ENCODE peak calls at places on chromosomes 7 and 10, in seven cellular contexts. One of them, this sample, is unnamed.

GRCh38 chr7:42694894-42695553 is 216.8 kb downstream of the C7orf25 start:
- DNase-seq in right cardiac atrium: no peak
- DNase-seq in cardiac muscle cell: peak; percentile 47
- DNase-seq in aorta: no peak
- DNase-seq in NT2/D1: no peak
- DNase-seq in psoas muscle: no peak
- DNase-seq in sigmoid colon: no peak
- DNase-seq in this sample: no peak

GRCh38 chr10:88979153-88979562 is 11.4 kb upstream of the FAS start:
- DNase-seq in right cardiac atrium: peak; percentile 67
- DNase-seq in cardiac muscle cell: peak; percentile 94
- DNase-seq in aorta: peak; percentile 85
- DNase-seq in NT2/D1: no peak
- DNase-seq in psoas muscle: peak; percentile 61
- DNase-seq in sigmoid colon: peak; percentile 93
- DNase-seq in this sample: peak; percentile 59

GRCh38 chr7:21128418-21128817 is 299.5 kb upstream of the SP4 start:
- DNase-seq in right cardiac atrium: no peak
- DNase-seq in cardiac muscle cell: no peak
- DNase-seq in aorta: no peak
- DNase-seq in NT2/D1: no peak
- DNase-seq in psoas muscle: no peak
- DNase-seq in sigmoid colon: no peak
- DNase-seq in this sample: no peak

GRCh38 chr10:111079241-111079760 is 2.5 kb downstream of the ADRA2A start:
- DNase-seq in right cardiac atrium: no peak
- DNase-seq in cardiac muscle cell: no peak
- DNase-seq in aorta: no peak
- DNase-seq in NT2/D1: no peak
- DNase-seq in psoas muscle: no peak
- DNase-seq in sigmoid colon: no peak
- DNase-seq in this sample: no peak

GRCh38 chr10:78919111-78919966 is 149.4 kb upstream of the ZMIZ1 start:
- DNase-seq in right cardiac atrium: no peak
- DNase-seq in cardiac muscle cell: no peak
- DNase-seq in aorta: no peak
- DNase-seq in NT2/D1: no peak
- DNase-seq in psoas muscle: no peak
- DNase-seq in sigmoid colon: no peak
- DNase-seq in this sample: no peak

GRCh38 chr7:32518534-32519140 is 23.3 kb downstream of the AVL9 start:
- DNase-seq in right cardiac atrium: no peak
- DNase-seq in cardiac muscle cell: peak; percentile 48
- DNase-seq in aorta: no peak
- DNase-seq in NT2/D1: peak; percentile 65
- DNase-seq in psoas muscle: no peak
- DNase-seq in sigmoid colon: no peak
- DNase-seq in this sample: no peak

GRCh38 chr10:19815478-19816419 is 483 bp upstream of the PLXDC2 start:
- DNase-seq in right cardiac atrium: peak; percentile 87
- DNase-seq in cardiac muscle cell: peak; percentile 95
- DNase-seq in aorta: peak; percentile 92
- DNase-seq in NT2/D1: no peak
- DNase-seq in psoas muscle: peak; percentile 88
- DNase-seq in sigmoid colon: peak; percentile 91
- DNase-seq in this sample: no peak

GRCh38 chr7:70588610-70589009 is 543.3 kb upstream of the GALNT17 start:
- DNase-seq in right cardiac atrium: no peak
- DNase-seq in cardiac muscle cell: no peak
- DNase-seq in aorta: no peak
- DNase-seq in NT2/D1: no peak
- DNase-seq in psoas muscle: no peak
- DNase-seq in sigmoid colon: no peak
- DNase-seq in this sample: no peak

GRCh38 chr7:104931181-104931781 is 82.7 kb upstream of the KMT2E start:
- DNase-seq in right cardiac atrium: no peak
- DNase-seq in cardiac muscle cell: no peak
- DNase-seq in aorta: no peak
- DNase-seq in NT2/D1: peak; percentile 63
- DNase-seq in psoas muscle: no peak
- DNase-seq in sigmoid colon: no peak
- DNase-seq in this sample: no peak

GRCh38 chr10:132065491-132066105 is at the start of gene JAKMIP3:
- DNase-seq in right cardiac atrium: peak; percentile 64
- DNase-seq in cardiac muscle cell: peak; percentile 92
- DNase-seq in aorta: peak; percentile 72
- DNase-seq in NT2/D1: no peak
- DNase-seq in psoas muscle: peak; percentile 65
- DNase-seq in sigmoid colon: peak; percentile 89
- DNase-seq in this sample: peak; percentile 9

GRCh38 chr10:129689681-129690080 is 222.6 kb downstream of the MGMT start:
- DNase-seq in right cardiac atrium: no peak
- DNase-seq in cardiac muscle cell: no peak
- DNase-seq in aorta: no peak
- DNase-seq in NT2/D1: no peak
- DNase-seq in psoas muscle: no peak
- DNase-seq in sigmoid colon: no peak
- DNase-seq in this sample: no peak

GRCh38 chr10:72321248-72322029 is 33.3 kb downstream of the DNAJB12 start:
- DNase-seq in right cardiac atrium: peak; percentile 5
- DNase-seq in cardiac muscle cell: no peak
- DNase-seq in aorta: no peak
- DNase-seq in NT2/D1: no peak
- DNase-seq in psoas muscle: no peak
- DNase-seq in sigmoid colon: no peak
- DNase-seq in this sample: no peak
- H3K4me1 ChIP-seq in right cardiac atrium: peaks cover 8% of the 10 kb centered on the region
- H3K4me1 ChIP-seq in cardiac muscle cell: peaks cover 47% of the 10 kb centered on the region
- H3K4me1 ChIP-seq in aorta: no peaks in the 10 kb centered on the region
- H3K4me1 ChIP-seq in NT2/D1: peaks cover 27% of the 10 kb centered on the region
- H3K4me1 ChIP-seq in psoas muscle: peaks cover 48% of the 10 kb centered on the region
- H3K4me1 ChIP-seq in sigmoid colon: peaks cover 48% of the 10 kb centered on the region
- H3K4me1 ChIP-seq in this sample: peaks cover 53% of the 10 kb centered on the region

DNA sequence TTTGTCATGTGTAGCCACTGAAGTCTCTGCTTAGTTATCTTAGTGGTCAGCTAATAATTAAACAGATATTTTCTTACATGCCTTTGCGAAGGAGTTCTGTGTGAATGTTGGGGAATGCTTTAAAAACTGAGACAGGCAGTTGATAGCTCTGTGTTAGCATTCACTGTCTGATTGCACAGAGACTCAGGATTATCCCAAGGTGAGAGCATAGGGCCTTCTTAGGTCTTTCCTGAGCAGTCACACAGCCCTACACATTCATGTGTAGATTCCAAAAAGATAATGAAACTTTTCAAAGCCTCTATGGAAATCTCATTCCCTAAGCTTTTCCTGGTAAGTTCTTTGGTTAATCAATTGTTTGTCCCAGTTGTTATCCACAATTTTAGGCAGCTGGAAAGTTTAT is 67.7 kb downstream of the CASD1 start:
- DNase-seq in right cardiac atrium: no peak
- DNase-seq in cardiac muscle cell: no peak
- DNase-seq in aorta: no peak
- DNase-seq in NT2/D1: no peak
- DNase-seq in psoas muscle: no peak
- DNase-seq in sigmoid colon: no peak
- DNase-seq in this sample: no peak
- H3K4me1 ChIP-seq in right cardiac atrium: no peaks in the 10 kb centered on the region
- H3K4me1 ChIP-seq in cardiac muscle cell: no peaks in the 10 kb centered on the region
- H3K4me1 ChIP-seq in aorta: no peaks in the 10 kb centered on the region
- H3K4me1 ChIP-seq in NT2/D1: no peaks in the 10 kb centered on the region
- H3K4me1 ChIP-seq in psoas muscle: peaks cover 8% of the 10 kb centered on the region
- H3K4me1 ChIP-seq in sigmoid colon: no peaks in the 10 kb centered on the region
- H3K4me1 ChIP-seq in this sample: no peaks in the 10 kb centered on the region

GRCh38 chr10:91591792-91592165 is 41.1 kb downstream of the PPP1R3C start:
- DNase-seq in right cardiac atrium: no peak
- DNase-seq in cardiac muscle cell: no peak
- DNase-seq in aorta: no peak
- DNase-seq in NT2/D1: no peak
- DNase-seq in psoas muscle: no peak
- DNase-seq in sigmoid colon: no peak
- DNase-seq in this sample: no peak
- H3K4me1 ChIP-seq in right cardiac atrium: peaks cover 25% of the 10 kb centered on the region
- H3K4me1 ChIP-seq in cardiac muscle cell: peaks cover 75% of the 10 kb centered on the region
- H3K4me1 ChIP-seq in aorta: peaks cover 38% of the 10 kb centered on the region
- H3K4me1 ChIP-seq in NT2/D1: no peaks in the 10 kb centered on the region
- H3K4me1 ChIP-seq in psoas muscle: peaks cover 84% of the 10 kb centered on the region
- H3K4me1 ChIP-seq in sigmoid colon: peaks cover 72% of the 10 kb centered on the region
- H3K4me1 ChIP-seq in this sample: peaks cover 42% of the 10 kb centered on the region

DNA sequence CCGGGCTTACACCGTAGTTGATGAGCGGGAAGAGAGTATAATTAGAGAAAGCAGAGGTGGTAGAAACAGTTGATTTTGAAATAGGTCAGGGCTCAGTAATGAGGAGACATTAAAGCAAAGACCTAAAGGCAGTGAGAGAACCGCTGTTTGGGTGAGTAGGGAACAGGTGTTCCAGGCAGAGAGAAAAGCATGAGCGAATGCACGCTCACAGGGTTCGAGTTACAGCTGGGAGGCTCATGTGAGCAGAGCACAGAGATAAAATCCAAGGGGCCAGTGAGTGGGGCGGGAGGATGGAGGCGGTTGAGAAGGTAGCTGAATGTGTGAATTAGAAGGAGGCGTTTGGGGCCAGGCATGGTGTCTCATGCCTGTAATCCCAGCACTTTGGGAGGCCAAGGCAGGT is 39.9 kb downstream of the APBB1IP start:
- DNase-seq in right cardiac atrium: no peak
- DNase-seq in cardiac muscle cell: no peak
- DNase-seq in aorta: no peak
- DNase-seq in NT2/D1: no peak
- DNase-seq in psoas muscle: no peak
- DNase-seq in sigmoid colon: no peak
- DNase-seq in this sample: no peak
- H3K4me1 ChIP-seq in right cardiac atrium: peaks cover 3% of the 10 kb centered on the region
- H3K4me1 ChIP-seq in cardiac muscle cell: no peaks in the 10 kb centered on the region
- H3K4me1 ChIP-seq in aorta: no peaks in the 10 kb centered on the region
- H3K4me1 ChIP-seq in NT2/D1: no peaks in the 10 kb centered on the region
- H3K4me1 ChIP-seq in psoas muscle: no peaks in the 10 kb centered on the region
- H3K4me1 ChIP-seq in sigmoid colon: no peaks in the 10 kb centered on the region
- H3K4me1 ChIP-seq in this sample: no peaks in the 10 kb centered on the region

GRCh38 chr10:5550621-5551530 is 26.1 kb downstream of the CALML3 start:
- DNase-seq in right cardiac atrium: no peak
- DNase-seq in cardiac muscle cell: peak; percentile 16
- DNase-seq in aorta: peak; percentile 73
- DNase-seq in NT2/D1: no peak
- DNase-seq in psoas muscle: peak; percentile 33
- DNase-seq in sigmoid colon: peak; percentile 52
- DNase-seq in this sample: no peak
- H3K4me1 ChIP-seq in right cardiac atrium: peaks cover 4% of the 10 kb centered on the region
- H3K4me1 ChIP-seq in cardiac muscle cell: peaks cover 16% of the 10 kb centered on the region
- H3K4me1 ChIP-seq in aorta: peaks cover 3% of the 10 kb centered on the region
- H3K4me1 ChIP-seq in NT2/D1: peaks cover 3% of the 10 kb centered on the region
- H3K4me1 ChIP-seq in psoas muscle: peaks cover 4% of the 10 kb centered on the region
- H3K4me1 ChIP-seq in sigmoid colon: peaks cover 69% of the 10 kb centered on the region
- H3K4me1 ChIP-seq in this sample: peaks cover 72% of the 10 kb centered on the region

DNA sequence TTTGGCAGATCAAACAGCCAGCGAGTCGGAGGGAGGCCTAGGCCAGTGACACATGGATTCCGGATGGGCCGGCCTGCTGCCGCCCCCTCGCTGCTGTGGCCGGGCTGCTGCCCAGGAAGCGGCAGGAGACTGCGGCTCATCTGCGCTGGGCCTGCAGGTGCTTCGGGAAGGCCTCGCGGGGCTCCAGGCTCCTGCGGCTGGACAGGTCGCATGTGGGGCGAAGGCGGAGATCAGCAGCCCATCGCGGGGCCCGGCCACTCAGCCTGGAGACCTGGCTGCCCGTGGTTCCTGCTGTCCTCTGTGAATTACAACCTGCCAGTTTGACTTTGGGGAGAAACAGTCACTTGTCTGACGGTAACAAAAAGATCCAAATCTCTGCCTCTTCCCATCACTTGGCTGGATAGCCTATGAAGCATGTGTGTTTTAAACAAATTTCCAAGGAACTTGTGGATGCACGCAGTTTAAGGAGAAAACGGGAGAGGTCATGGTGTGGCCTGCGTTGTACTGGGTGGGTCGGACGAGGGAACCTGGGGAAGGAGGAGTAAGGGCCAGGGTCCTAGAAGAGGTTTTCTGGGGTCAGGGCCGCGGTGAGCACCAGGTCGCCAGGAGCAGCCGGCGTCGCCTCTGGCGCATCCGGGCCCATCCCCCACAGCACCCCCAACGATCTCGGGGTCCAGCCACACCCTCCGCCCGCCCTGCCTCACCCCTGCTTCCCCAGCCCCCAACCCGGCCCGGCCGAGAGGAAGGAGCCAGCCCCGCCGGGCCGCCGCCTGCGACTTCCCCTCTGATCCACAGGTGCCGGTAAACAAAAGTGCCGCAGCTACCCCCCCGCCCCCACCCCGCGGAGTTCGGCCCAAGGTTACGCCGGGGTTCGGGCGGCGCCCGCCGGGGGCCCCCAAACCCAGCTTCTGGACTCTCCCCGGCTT is 1.6 kb downstream of the SPOCK2 start:
- DNase-seq in right cardiac atrium: no peak
- DNase-seq in cardiac muscle cell: no peak
- DNase-seq in aorta: no peak
- DNase-seq in NT2/D1: no peak
- DNase-seq in psoas muscle: peak; percentile 67
- DNase-seq in sigmoid colon: no peak
- DNase-seq in this sample: no peak
- H3K4me1 ChIP-seq in right cardiac atrium: no peaks in the 10 kb centered on the region
- H3K4me1 ChIP-seq in cardiac muscle cell: peaks cover 14% of the 10 kb centered on the region
- H3K4me1 ChIP-seq in aorta: no peaks in the 10 kb centered on the region
- H3K4me1 ChIP-seq in NT2/D1: no peaks in the 10 kb centered on the region
- H3K4me1 ChIP-seq in psoas muscle: peaks cover 17% of the 10 kb centered on the region
- H3K4me1 ChIP-seq in sigmoid colon: peaks cover 21% of the 10 kb centered on the region
- H3K4me1 ChIP-seq in this sample: peaks cover 18% of the 10 kb centered on the region

DNA sequence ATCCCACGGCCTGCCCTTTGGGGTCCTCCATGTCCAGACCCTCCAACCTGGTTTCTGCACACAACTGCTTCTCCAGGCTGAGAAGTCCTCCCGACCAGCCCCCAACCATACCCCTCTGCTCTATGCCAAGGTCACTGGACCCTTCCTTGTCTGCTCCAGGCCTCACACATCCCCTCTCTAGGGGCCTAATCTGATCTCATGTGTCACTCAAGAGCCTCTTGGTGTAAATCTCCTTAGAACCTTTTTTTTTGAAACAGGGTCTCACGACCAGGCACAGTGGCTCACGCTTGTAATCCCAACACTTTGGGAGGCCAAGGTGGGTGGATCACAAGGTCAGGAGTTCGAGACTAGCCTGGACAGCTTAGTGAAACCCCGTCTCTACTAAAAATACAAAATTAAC is 17.5 kb upstream of the SERPINE1 start:
- DNase-seq in right cardiac atrium: no peak
- DNase-seq in cardiac muscle cell: no peak
- DNase-seq in aorta: no peak
- DNase-seq in NT2/D1: no peak
- DNase-seq in psoas muscle: no peak
- DNase-seq in sigmoid colon: no peak
- DNase-seq in this sample: no peak
- H3K4me1 ChIP-seq in right cardiac atrium: peaks cover 9% of the 10 kb centered on the region
- H3K4me1 ChIP-seq in cardiac muscle cell: no peaks in the 10 kb centered on the region
- H3K4me1 ChIP-seq in aorta: no peaks in the 10 kb centered on the region
- H3K4me1 ChIP-seq in NT2/D1: peaks cover 8% of the 10 kb centered on the region
- H3K4me1 ChIP-seq in psoas muscle: no peaks in the 10 kb centered on the region
- H3K4me1 ChIP-seq in sigmoid colon: no peaks in the 10 kb centered on the region
- H3K4me1 ChIP-seq in this sample: peaks cover 29% of the 10 kb centered on the region

GRCh38 chr7:5426226-5426475 is 2.5 kb upstream of the TNRC18 start:
- DNase-seq in right cardiac atrium: no peak
- DNase-seq in cardiac muscle cell: no peak
- DNase-seq in aorta: no peak
- DNase-seq in NT2/D1: no peak
- DNase-seq in psoas muscle: peak; percentile 77
- DNase-seq in sigmoid colon: no peak
- DNase-seq in this sample: no peak
- H3K4me1 ChIP-seq in right cardiac atrium: peaks cover 7% of the 10 kb centered on the region
- H3K4me1 ChIP-seq in cardiac muscle cell: peaks cover 13% of the 10 kb centered on the region
- H3K4me1 ChIP-seq in aorta: no peaks in the 10 kb centered on the region
- H3K4me1 ChIP-seq in NT2/D1: peaks cover 28% of the 10 kb centered on the region
- H3K4me1 ChIP-seq in psoas muscle: peaks cover 14% of the 10 kb centered on the region
- H3K4me1 ChIP-seq in sigmoid colon: peaks cover 30% of the 10 kb centered on the region
- H3K4me1 ChIP-seq in this sample: peaks cover 10% of the 10 kb centered on the region

GRCh38 chr7:92797284-92797683 is 39.1 kb downstream of the CDK6 start:
- DNase-seq in right cardiac atrium: no peak
- DNase-seq in cardiac muscle cell: no peak
- DNase-seq in aorta: no peak
- DNase-seq in NT2/D1: no peak
- DNase-seq in psoas muscle: no peak
- DNase-seq in sigmoid colon: no peak
- DNase-seq in this sample: no peak
- H3K4me1 ChIP-seq in right cardiac atrium: peaks cover 14% of the 10 kb centered on the region
- H3K4me1 ChIP-seq in cardiac muscle cell: peaks cover 6% of the 10 kb centered on the region
- H3K4me1 ChIP-seq in aorta: peaks cover 7% of the 10 kb centered on the region
- H3K4me1 ChIP-seq in NT2/D1: no peaks in the 10 kb centered on the region
- H3K4me1 ChIP-seq in psoas muscle: no peaks in the 10 kb centered on the region
- H3K4me1 ChIP-seq in sigmoid colon: peaks cover 52% of the 10 kb centered on the region
- H3K4me1 ChIP-seq in this sample: peaks cover 19% of the 10 kb centered on the region